ENCODE peak calls at places on chromosome 2, in six cellular contexts. I, Z, F, C, H and M are unnamed samples.
A peak's percentile ranks its signal among the peaks of the same experiment; 100 is the strongest.

GRCh38 chr2:239319261-239319661 is 81.6 kb downstream of the HDAC4 start:
- DNase-seq in I (no peak), Z (no peak), F (peak; percentile 69), C (no peak), H (peak; percentile 41), M (no peak)

GRCh38 chr2:58709274-58709673 is 468.1 kb upstream of the FANCL start:
- DNase-seq in I (no peak), Z (no peak), F (no peak), C (no peak), H (no peak), M (no peak)

GRCh38 chr2:39954346-39954745 is 175.3 kb upstream of the THUMPD2 start:
- DNase-seq in I (no peak), Z (no peak), F (no peak), C (no peak), H (peak; percentile 59), M (no peak)

GRCh38 chr2:157830696-157831570 is 45.2 kb downstream of the ACVR1 start:
- DNase-seq in I (peak; percentile 67), Z (peak; percentile 72), F (peak; percentile 87), C (no peak), H (peak; percentile 97), M (no peak)

GRCh38 chr2:191171708-191172355 is 21.0 kb upstream of the STAT4 start:
- DNase-seq in I (no peak), Z (peak; percentile 26), F (peak; percentile 97), C (no peak), H (peak; percentile 97), M (peak; percentile 21)

GRCh38 chr2:227339098-227339599 is 14.1 kb downstream of the MFF start:
- DNase-seq in I (no peak), Z (peak; percentile 10), F (no peak), C (no peak), H (no peak), M (no peak)

GRCh38 chr2:12430036-12430795 is 286.5 kb upstream of the TRIB2 start:
- DNase-seq in I (no peak), Z (no peak), F (peak; percentile 74), C (no peak), H (peak; percentile 89), M (no peak)

GRCh38 chr2:217790681-217791392 is 212.0 kb downstream of the TNS1 start:
- DNase-seq in I (no peak), Z (peak; percentile 42), F (peak; percentile 24), C (no peak), H (peak; percentile 93), M (no peak)

GRCh38 chr2:56450083-56450482 is 266.3 kb downstream of the CCDC85A start:
- DNase-seq in I (no peak), Z (no peak), F (no peak), C (no peak), H (no peak), M (no peak)

GRCh38 chr2:228657807-228658402 is 476.4 kb upstream of the SPHKAP start:
- DNase-seq in I (peak; percentile 24), Z (peak; percentile 55), F (peak; percentile 76), C (peak; percentile 10), H (peak; percentile 69), M (peak; percentile 62)

DNA sequence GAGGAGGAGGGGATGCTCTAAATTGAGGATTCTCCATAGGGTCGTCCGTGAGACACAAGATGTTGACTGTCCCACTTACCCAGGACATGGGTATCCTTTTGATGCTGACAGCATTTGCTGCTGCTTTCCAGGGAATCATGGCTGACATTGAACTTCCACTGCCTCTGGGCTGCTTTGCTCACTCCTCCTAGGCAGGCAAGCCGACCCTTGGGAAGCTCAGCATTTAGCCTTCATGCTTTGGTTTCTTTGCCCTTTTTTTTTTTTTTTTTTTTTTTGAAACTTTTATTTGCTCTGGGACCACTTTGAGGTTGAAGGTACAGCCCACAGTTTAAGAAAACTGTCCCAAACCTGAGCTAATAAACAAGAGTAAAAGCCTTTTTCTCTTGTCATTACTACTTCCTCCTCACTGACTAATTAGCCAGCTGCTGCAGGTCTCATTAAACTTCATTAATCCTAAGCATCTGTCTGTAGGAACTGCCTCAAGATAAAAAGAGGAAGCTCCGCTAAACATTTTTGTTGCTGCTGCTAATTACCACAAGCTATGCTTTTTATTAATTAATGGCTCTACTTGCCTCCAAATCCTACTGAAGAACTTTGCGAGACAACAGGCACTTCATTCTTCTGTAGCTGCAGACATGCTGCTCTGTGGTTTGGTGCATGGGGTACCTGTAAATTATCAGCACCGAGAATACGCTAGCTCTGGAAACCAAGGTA is 125.4 kb downstream of the SPTBN1 start:
- DNase-seq in I (no peak), Z (no peak), F (no peak), C (peak; percentile 80), H (no peak), M (no peak)
- TF ChIP-seq EZH2phosphoT487 in I (no peak), Z (no peak), F (no peak), C (no peak), H (no peak), M (no peak)

GRCh38 chr2:18284331-18284730 is 276.1 kb downstream of the RDH14 start:
- DNase-seq in I (no peak), Z (no peak), F (no peak), C (no peak), H (peak; percentile 47), M (no peak)
- TF ChIP-seq EZH2phosphoT487 in I (no peak), Z (no peak), F (no peak), C (no peak), H (no peak), M (no peak)

GRCh38 chr2:225932741-225933413 is 533.4 kb downstream of the NYAP2 start:
- DNase-seq in I (no peak), Z (no peak), F (no peak), C (no peak), H (no peak), M (no peak)
- TF ChIP-seq EZH2phosphoT487 in I (no peak), Z (no peak), F (no peak), C (no peak), H (no peak), M (no peak)

DNA sequence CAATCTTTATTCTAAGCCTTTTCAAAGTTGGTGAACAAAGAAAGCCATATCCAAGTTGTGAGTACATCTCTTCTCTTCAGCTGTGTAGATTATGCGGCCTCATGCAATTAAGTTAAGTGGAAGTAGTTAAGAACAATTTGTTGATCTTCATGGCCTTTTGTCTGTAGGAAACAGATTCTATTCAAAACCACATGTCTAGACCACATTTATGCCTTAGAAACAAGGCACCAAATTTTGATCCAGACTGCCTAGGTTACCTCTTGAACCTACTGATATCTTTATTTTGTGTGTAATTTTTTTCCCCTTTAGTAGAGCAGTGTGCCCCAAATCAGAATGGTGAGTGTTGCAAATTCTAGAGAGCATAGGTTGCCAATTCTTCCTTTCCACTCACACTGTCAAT is 101.6 kb upstream of the CERS6 start:
- DNase-seq in I (no peak), Z (no peak), F (no peak), C (no peak), H (no peak), M (no peak)
- TF ChIP-seq EZH2phosphoT487 in I (no peak), Z (no peak), F (no peak), C (no peak), H (no peak), M (no peak)

GRCh38 chr2:20676353-20677215 is 9.6 kb downstream of the GDF7 start:
- DNase-seq in I (no peak), Z (peak; percentile 82), F (no peak), C (peak; percentile 82), H (peak; percentile 15), M (no peak)
- TF ChIP-seq EZH2phosphoT487 in I (no peak), Z (no peak), F (no peak), C (no peak), H (no peak), M (no peak)

DNA sequence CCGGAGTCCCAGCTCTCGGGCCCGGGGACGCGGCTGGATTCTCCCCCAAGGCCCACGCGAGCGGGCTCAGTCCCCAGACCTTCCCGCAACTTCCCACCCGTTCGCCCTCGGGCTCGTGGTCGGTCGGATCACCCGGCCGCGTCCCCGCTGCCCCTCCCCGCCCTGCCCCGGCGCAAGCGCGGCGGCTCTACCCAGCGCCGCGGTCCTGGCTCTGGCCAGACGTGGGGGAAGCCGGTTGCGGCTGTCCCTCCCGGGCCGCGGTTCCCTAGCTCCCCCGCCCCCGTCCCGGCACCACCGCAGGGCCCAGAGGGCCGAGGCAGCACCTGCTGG is 353 bp downstream of the NFE2L2 start:
- DNase-seq in I (no peak), Z (peak; percentile 64), F (peak; percentile 24), C (no peak), H (peak; percentile 78), M (no peak)
- TF ChIP-seq EZH2phosphoT487 in I (no peak), Z (no peak), F (no peak), C (no peak), H (no peak), M (no peak)

GRCh38 chr2:45859682-45860081 is 208.2 kb downstream of the PRKCE start:
- DNase-seq in I (no peak), Z (no peak), F (no peak), C (no peak), H (no peak), M (no peak)

GRCh38 chr2:45855374-45855773 is 203.9 kb downstream of the PRKCE start:
- DNase-seq in I (no peak), Z (no peak), F (no peak), C (no peak), H (peak; percentile 30), M (no peak)

GRCh38 chr2:45857206-45857605 is 205.7 kb downstream of the PRKCE start:
- DNase-seq in I (no peak), Z (no peak), F (no peak), C (no peak), H (no peak), M (no peak)

GRCh38 chr2:45857848-45858520 is 206.5 kb downstream of the PRKCE start:
- DNase-seq in I (no peak), Z (no peak), F (no peak), C (no peak), H (no peak), M (no peak)

DNA sequence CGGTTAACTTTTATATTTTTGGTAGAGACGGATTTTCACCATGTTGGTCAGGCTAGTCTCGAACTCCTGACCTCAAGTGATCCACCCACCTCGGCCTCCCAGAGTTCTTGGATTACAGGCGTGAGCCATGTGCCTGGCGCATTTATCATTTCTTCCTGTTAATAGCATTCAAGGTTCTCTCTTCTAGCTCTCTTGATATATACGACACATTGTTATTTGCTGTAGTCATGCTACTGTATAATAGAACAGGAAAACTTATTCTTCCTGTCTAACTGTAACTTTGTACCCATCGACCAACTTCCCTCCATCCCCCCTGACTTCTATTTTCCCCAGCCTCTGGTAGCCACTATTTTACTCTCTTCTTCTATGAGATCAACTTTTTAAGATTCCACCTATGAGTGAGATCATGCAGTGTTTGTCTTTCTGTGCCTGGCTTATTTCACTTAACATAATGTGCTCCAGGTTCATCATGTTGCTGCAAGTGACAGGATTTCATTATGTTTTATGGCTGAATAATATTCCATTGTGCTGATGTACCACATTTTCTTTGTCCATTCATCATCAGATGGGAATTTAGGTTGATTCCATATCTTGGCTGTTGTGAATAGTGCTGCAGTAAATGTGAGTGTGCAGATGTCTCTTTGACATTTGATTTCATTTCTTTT is 205.0 kb downstream of the PRKCE start:
- DNase-seq in I (no peak), Z (no peak), F (no peak), C (no peak), H (no peak), M (no peak)
- TF ChIP-seq EZH2phosphoT487 in I (no peak), Z (no peak), F (no peak), C (no peak), H (no peak), M (no peak)

DNA sequence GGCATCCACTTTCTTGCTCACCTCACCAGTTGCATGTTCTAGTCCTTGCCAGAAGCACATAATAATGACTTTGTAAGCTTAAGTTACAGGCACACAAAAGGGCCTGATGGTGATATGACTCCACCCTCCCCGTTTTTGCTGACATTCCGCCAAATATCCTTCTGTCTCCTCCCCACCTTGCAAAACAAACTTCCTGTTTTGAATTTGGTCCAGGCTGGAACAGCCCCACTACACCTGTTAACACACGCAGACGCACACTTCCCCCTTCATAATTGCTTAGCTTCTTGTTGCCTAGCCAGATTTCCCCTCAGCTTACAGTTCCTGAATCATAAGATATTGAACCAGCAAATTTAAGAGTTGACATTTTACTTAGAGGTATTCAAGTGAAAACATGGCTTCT is at the start of gene MGAT5:
- DNase-seq in I (no peak), Z (no peak), F (peak; percentile 22), C (peak; percentile 74), H (no peak), M (no peak)
- TF ChIP-seq EZH2phosphoT487 in I (no peak), Z (no peak), F (no peak), C (no peak), H (no peak), M (no peak)